ENCODE peak calls at places on chromosomes 1 and 21, in four cellular contexts. One of them, this sample, is unnamed.

GRCh38 chr21:33578959-33579542 is 9.4 kb downstream of the DONSON start:
- DNase-seq in GM23248: peak
- DNase-seq in Kasumi-1: no peak
- DNase-seq in activated T-cell treated with anti-CD3 and anti-CD28 coated beads for 24 hours: no peak
- DNase-seq in this sample: no peak

GRCh38 chr1:55284856-55285255 is 69.7 kb upstream of the USP24 start:
- DNase-seq in GM23248: peak
- DNase-seq in Kasumi-1: peak
- DNase-seq in activated T-cell treated with anti-CD3 and anti-CD28 coated beads for 24 hours: no peak
- DNase-seq in this sample: no peak

GRCh38 chr1:10634428-10635384 is 160.0 kb downstream of the PEX14 start:
- DNase-seq in GM23248: peak
- DNase-seq in Kasumi-1: no peak
- DNase-seq in activated T-cell treated with anti-CD3 and anti-CD28 coated beads for 24 hours: no peak
- DNase-seq in this sample: no peak

GRCh38 chr1:50023292-50024159 is at the start of gene AGBL4:
- DNase-seq in GM23248: peak
- DNase-seq in Kasumi-1: no peak
- DNase-seq in activated T-cell treated with anti-CD3 and anti-CD28 coated beads for 24 hours: no peak
- DNase-seq in this sample: no peak

GRCh38 chr21:30126575-30126974 is 40.0 kb downstream of the CLDN17 start:
- DNase-seq in GM23248: no peak
- DNase-seq in Kasumi-1: no peak
- DNase-seq in activated T-cell treated with anti-CD3 and anti-CD28 coated beads for 24 hours: no peak
- DNase-seq in this sample: no peak

GRCh38 chr1:99557556-99558256 is 88.2 kb upstream of the PALMD start:
- DNase-seq in GM23248: peak
- DNase-seq in Kasumi-1: no peak
- DNase-seq in activated T-cell treated with anti-CD3 and anti-CD28 coated beads for 24 hours: no peak
- DNase-seq in this sample: no peak

GRCh38 chr1:197437891-197438853 is 170.1 kb downstream of the CRB1 start:
- DNase-seq in GM23248: peak
- DNase-seq in Kasumi-1: no peak
- DNase-seq in activated T-cell treated with anti-CD3 and anti-CD28 coated beads for 24 hours: no peak
- DNase-seq in this sample: no peak

GRCh38 chr1:104745875-104746274 is 996.2 kb downstream of the AMY1C start:
- DNase-seq in GM23248: no peak
- DNase-seq in Kasumi-1: no peak
- DNase-seq in activated T-cell treated with anti-CD3 and anti-CD28 coated beads for 24 hours: no peak
- DNase-seq in this sample: no peak

GRCh38 chr1:57132993-57133614 is 167.3 kb upstream of the C8B start:
- DNase-seq in GM23248: peak
- DNase-seq in Kasumi-1: no peak
- DNase-seq in activated T-cell treated with anti-CD3 and anti-CD28 coated beads for 24 hours: no peak
- DNase-seq in this sample: no peak

GRCh38 chr1:33347650-33347992 is 26.7 kb upstream of the A3GALT2 start:
- DNase-seq in GM23248: peak
- DNase-seq in Kasumi-1: no peak
- DNase-seq in activated T-cell treated with anti-CD3 and anti-CD28 coated beads for 24 hours: no peak
- DNase-seq in this sample: no peak

GRCh38 chr1:89870998-89871397 is 50.2 kb downstream of the LRRC8D start:
- DNase-seq in GM23248: no peak
- DNase-seq in Kasumi-1: no peak
- DNase-seq in activated T-cell treated with anti-CD3 and anti-CD28 coated beads for 24 hours: no peak
- DNase-seq in this sample: no peak

GRCh38 chr1:110138956-110139355 is 11.3 kb upstream of the SLC6A17 start:
- DNase-seq in GM23248: no peak
- DNase-seq in Kasumi-1: no peak
- DNase-seq in activated T-cell treated with anti-CD3 and anti-CD28 coated beads for 24 hours: no peak
- DNase-seq in this sample: no peak

GRCh38 chr1:172671591-172671990 is 12.7 kb downstream of the FASLG start:
- DNase-seq in GM23248: peak
- DNase-seq in Kasumi-1: no peak
- DNase-seq in activated T-cell treated with anti-CD3 and anti-CD28 coated beads for 24 hours: no peak
- DNase-seq in this sample: no peak

GRCh38 chr1:109256971-109257681 is 7.8 kb downstream of the CELSR2 start:
- DNase-seq in GM23248: peak
- DNase-seq in Kasumi-1: no peak
- DNase-seq in activated T-cell treated with anti-CD3 and anti-CD28 coated beads for 24 hours: no peak
- DNase-seq in this sample: no peak

GRCh38 chr1:81340258-81340657 is 460.5 kb upstream of the ADGRL2 start:
- DNase-seq in GM23248: no peak
- DNase-seq in Kasumi-1: no peak
- DNase-seq in activated T-cell treated with anti-CD3 and anti-CD28 coated beads for 24 hours: no peak
- DNase-seq in this sample: no peak

GRCh38 chr1:97488505-97488904 is 432.3 kb downstream of the DPYD start:
- DNase-seq in GM23248: no peak
- DNase-seq in Kasumi-1: no peak
- DNase-seq in activated T-cell treated with anti-CD3 and anti-CD28 coated beads for 24 hours: no peak
- DNase-seq in this sample: no peak

GRCh38 chr1:35539824-35540261 is 17.4 kb downstream of the KIAA0319L start:
- DNase-seq in GM23248: peak
- DNase-seq in Kasumi-1: no peak
- DNase-seq in activated T-cell treated with anti-CD3 and anti-CD28 coated beads for 24 hours: no peak
- DNase-seq in this sample: no peak